ENCODE peak calls at places on chromosomes 4 and X, in ten cellular contexts. E, O, D, F, W, P, V, M, A and R are unnamed samples.

GRCh38 chr4:152643153-152644035 is 36.4 kb downstream of the TMEM154 start:
- DNase-seq in E (no peak), P (no peak), D (no peak), W (no peak), A (no peak), M (peak), O (no peak), V (no peak), F (no peak), R (no peak)

GRCh38 chrX:26918633-26919032 is 544.5 kb downstream of the PPP4R3C start:
- DNase-seq in D (no peak), A (no peak), W (no peak), E (no peak), P (no peak), F (peak), M (no peak), O (no peak), V (no peak), R (peak)

GRCh38 chr4:10024303-10024702 is 3.0 kb upstream of the SLC2A9 start:
- DNase-seq in E (peak), O (no peak), A (no peak), V (no peak), F (no peak), M (no peak), W (no peak), P (no peak), D (no peak), R (no peak)

GRCh38 chrX:77442728-77443127 is 4.5 kb upstream of the FGF16 start:
- DNase-seq in A (no peak), M (no peak), P (no peak), O (no peak), V (no peak), F (no peak), D (no peak), W (no peak), E (no peak), R (no peak)

GRCh38 chr4:48654015-48654664 is 125.9 kb downstream of the FRYL start:
- DNase-seq in O (no peak), E (no peak), M (no peak), A (no peak), V (no peak), W (no peak), F (no peak), P (no peak), D (no peak), R (no peak)

GRCh38 chr4:138184881-138185280 is 57.3 kb downstream of the SLC7A11 start:
- DNase-seq in P (no peak), W (no peak), O (no peak), F (no peak), D (no peak), M (no peak), V (no peak), E (no peak), A (no peak), R (no peak)

GRCh38 chr4:6561706-6562371 is 13.2 kb upstream of the MAN2B2 start:
- DNase-seq in O (no peak), W (no peak), E (no peak), F (no peak), M (no peak), V (no peak), P (no peak), A (no peak), D (no peak), R (no peak)

GRCh38 chr4:175412161-175412560 is 399.9 kb downstream of the GPM6A start:
- DNase-seq in V (no peak), F (no peak), D (no peak), M (no peak), W (no peak), E (no peak), P (no peak), A (peak), O (no peak), R (no peak)

GRCh38 chr4:173237722-173238121 is 69.1 kb downstream of the GALNT7 start:
- DNase-seq in V (no peak), F (no peak), P (no peak), M (no peak), E (no peak), O (no peak), W (no peak), A (no peak), D (no peak), R (no peak)

GRCh38 chr4:164023214-164023613 is 528.7 kb downstream of the TMA16 start:
- DNase-seq in M (no peak), E (no peak), D (no peak), V (no peak), A (no peak), F (no peak), W (no peak), O (no peak), P (no peak), R (no peak)

GRCh38 chr4:21858971-21859370 is 89.6 kb downstream of the KCNIP4 start:
- DNase-seq in E (no peak), D (no peak), A (no peak), V (no peak), O (no peak), P (no peak), F (no peak), M (no peak), W (no peak), R (no peak)

GRCh38 chr4:185559913-185560281 is 24.6 kb upstream of the PDLIM3 start:
- DNase-seq in P (no peak), A (peak), E (peak), O (peak), D (no peak), W (no peak), F (no peak), V (no peak), M (no peak), R (no peak)

GRCh38 chr4:161393614-161394013 is 770.2 kb downstream of the FSTL5 start:
- DNase-seq in P (no peak), V (no peak), M (no peak), E (no peak), F (no peak), D (no peak), O (no peak), W (no peak), A (no peak), R (no peak)

GRCh38 chr4:15131551-15131950 is 129.3 kb downstream of the CPEB2 start:
- DNase-seq in E (no peak), O (no peak), A (no peak), P (no peak), W (peak), D (no peak), F (no peak), V (no peak), M (no peak), R (no peak)

GRCh38 chr4:56941403-56941802 is 33.7 kb downstream of the REST start:
- DNase-seq in V (no peak), D (no peak), W (no peak), P (no peak), M (no peak), O (no peak), A (no peak), E (no peak), F (no peak), R (no peak)

GRCh38 chr4:116599859-116600258 is 485.5 kb downstream of the TRAM1L1 start:
- DNase-seq in F (peak), E (no peak), A (no peak), O (no peak), M (peak), V (no peak), W (no peak), P (no peak), D (no peak), R (peak)

DNA sequence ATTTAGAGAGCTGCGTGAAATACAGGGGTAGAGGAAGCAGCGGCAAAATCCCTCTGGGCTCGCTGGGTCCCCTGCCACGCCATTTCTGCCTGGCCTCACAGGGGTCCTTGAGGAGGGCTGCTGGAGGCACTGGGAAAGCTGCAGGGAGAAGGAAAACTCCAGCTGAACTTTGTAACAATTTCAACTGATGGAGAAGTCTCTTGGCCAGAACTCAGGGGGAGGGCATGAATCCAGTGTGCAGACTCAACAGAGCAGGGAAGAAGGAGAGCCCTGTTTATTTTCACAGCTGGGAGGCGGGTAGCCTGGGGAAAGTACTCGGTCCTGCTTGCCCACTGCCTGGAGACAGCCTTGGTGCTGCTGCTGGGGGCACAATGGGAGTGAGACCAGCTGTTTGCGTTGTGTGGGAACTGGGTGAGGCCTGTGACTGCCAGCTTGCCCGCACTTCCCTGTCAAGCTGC is 93.2 kb upstream of the MAPK10 start:
- DNase-seq in P (no peak), O (peak), W (no peak), D (no peak), E (no peak), A (peak), V (no peak), M (no peak), F (peak), R (no peak)
- TF ChIP-seq POLR2A in P (no peak), O (no peak), W (no peak), D (no peak), E (no peak), A (no peak), V (no peak), M (no peak), F (no peak), R (no peak)

DNA sequence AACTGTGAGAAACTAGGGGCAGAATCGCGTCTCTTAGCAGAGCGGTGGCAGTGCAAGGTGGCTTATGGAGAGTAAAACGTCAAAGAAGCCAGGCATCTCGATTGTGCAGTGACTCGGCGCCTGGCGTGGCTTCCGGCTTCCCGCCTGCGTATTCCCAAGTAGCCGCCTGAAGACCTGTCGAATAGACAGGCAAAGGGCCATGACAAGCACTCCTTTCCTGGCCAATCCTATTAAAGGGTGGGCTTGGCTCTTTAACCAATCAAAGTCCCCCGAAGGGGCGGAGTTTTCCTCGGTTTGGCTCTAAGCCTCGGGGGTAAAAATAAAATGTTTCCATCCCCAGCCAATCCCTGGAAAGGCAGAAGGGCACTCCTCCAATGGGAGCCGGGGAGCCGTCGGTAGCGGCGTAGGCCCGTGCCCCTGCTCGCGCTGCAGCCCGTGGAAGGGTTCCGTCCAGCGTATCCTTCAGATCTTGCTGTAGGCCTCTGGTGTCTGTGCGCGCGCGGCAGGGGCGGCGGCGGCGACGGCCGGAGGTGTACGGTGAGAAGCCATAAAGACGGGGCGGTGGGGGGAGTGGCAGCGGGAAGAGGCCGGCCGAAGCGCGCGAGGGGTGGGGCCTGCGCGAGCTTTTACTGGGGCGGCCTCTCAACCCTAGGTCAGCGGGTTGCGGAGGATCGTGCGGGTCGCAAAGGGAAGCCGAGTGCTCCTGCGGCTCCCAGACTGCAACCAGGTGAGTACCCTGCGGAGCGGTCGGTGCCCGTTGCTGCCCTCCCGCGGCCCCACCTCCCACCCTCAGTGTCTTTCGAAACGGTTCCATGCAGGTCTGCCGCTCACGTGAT is at the start of gene KANTR:
- DNase-seq in A (peak), P (peak), W (peak), M (peak), E (peak), D (peak), F (peak), O (peak), V (peak), R (peak)
- TF ChIP-seq POLR2A in A (peak), P (peak), W (peak), M (no peak), E (no peak), D (peak), F (peak), O (peak), V (no peak), R (peak)

GRCh38 chrX:154370300-154370881 is 4.0 kb downstream of the FLNA start:
- DNase-seq in O (no peak), E (no peak), M (peak), V (no peak), A (peak), F (no peak), W (no peak), D (no peak), P (no peak), R (no peak)

GRCh38 chrX:154367474-154368308 is 6.7 kb downstream of the FLNA start:
- DNase-seq in W (no peak), A (no peak), D (no peak), O (no peak), P (no peak), E (no peak), M (no peak), F (no peak), V (no peak), R (no peak)

GRCh38 chrX:154370882-154371770 is 3.3 kb downstream of the FLNA start:
- DNase-seq in P (peak), D (peak), M (peak), W (peak), A (peak), O (peak), F (peak), E (peak), V (peak), R (peak)

GRCh38 chrX:154368630-154369452 is 5.6 kb downstream of the FLNA start:
- DNase-seq in P (peak), A (peak), V (peak), O (peak), W (peak), D (peak), F (peak), M (peak), E (peak), R (peak)

DNA sequence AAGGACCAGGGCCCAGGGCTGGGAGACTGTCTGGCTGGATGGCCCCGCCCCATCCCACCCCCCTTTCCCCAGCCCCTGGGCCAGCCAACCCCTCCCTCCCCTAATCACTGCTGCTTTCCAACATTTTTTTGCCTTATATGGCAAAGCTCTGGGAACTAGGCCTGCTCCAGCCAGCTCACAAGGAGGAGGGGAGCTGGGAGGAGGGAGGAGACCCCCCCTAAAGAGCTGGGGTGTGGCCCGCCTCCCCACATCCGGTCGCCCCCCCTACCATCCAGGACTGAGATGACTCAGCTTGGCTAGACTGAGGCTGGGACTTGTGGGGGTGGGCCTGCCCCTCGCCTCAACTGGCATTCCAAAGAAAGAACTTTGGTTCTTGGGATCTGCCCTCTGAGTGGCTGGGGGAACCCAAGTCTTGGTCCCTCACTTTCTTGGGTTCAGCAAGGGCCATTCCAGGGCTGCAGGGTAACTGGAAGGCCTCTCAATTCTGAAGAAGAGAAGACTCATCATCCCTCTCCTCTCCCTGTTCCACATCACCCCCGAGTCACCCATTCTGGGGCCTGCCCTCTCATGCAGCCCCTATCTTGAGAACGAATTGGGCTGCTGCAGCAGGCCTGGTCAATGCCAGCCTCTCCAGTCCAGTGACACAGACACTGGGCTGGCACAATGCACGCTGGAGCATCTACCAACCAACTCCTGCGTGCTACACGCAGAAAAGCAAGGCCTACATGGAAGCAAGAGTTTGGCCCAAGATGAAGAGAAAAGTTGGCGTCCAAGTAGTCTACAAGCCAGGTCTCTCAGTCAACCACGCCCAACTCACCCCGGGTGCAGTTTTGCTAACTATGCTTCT is 4.8 kb downstream of the FLNA start:
- DNase-seq in F (peak), V (no peak), O (peak), W (peak), D (peak), E (peak), M (peak), P (no peak), A (peak), R (peak)
- TF ChIP-seq POLR2A in F (no peak), V (no peak), O (peak), W (no peak), D (peak), E (no peak), M (no peak), P (no peak), A (peak), R (no peak)

GRCh38 chr4:2009651-2010233 is 968 bp upstream of the NELFA start:
- DNase-seq in F (peak), E (peak), M (peak), D (no peak), O (peak), V (peak), P (peak), W (no peak), A (no peak), R (peak)

GRCh38 chr4:2008921-2009650 is at the start of gene NELFA:
- DNase-seq in F (peak), O (peak), M (peak), P (peak), D (peak), V (peak), W (peak), A (peak), E (peak), R (peak)

DNA sequence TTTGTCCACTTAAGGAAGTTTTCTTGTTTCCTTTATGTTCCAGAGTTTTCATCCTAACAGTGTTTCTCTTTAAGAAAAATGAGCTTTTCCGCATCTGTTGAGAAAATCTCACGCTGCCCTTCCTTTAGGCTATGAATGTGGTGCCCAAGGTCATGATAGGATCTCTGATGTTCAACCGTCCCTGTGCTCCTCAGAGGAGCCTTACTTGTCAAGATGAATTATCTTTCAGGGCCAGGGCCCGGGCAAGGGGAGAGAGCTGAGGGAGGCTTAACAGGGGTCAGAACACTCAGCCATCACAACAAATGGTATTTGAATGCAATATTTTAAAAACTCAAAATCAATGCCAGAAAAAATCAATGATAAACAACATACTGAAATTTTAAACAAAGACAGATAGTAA is 6.2 kb upstream of the NELFA start:
- DNase-seq in M (no peak), A (no peak), E (no peak), W (no peak), F (no peak), D (no peak), O (no peak), V (no peak), P (no peak), R (no peak)
- TF ChIP-seq POLR2A in M (no peak), A (no peak), E (no peak), W (no peak), F (no peak), D (no peak), O (no peak), V (no peak), P (no peak), R (no peak)

GRCh38 chr4:183356931-183357675 is 34.9 kb upstream of the CLDN24 start:
- DNase-seq in E (peak), D (no peak), M (peak), F (no peak), W (no peak), V (peak), P (no peak), A (no peak), O (no peak), R (no peak)

GRCh38 chr4:183353557-183353956 is 31.3 kb upstream of the CLDN24 start:
- DNase-seq in M (no peak), E (no peak), P (no peak), V (no peak), A (no peak), D (no peak), W (no peak), O (no peak), F (no peak), R (peak)

GRCh38 chr4:183356173-183356825 is 34.1 kb upstream of the CLDN24 start:
- DNase-seq in V (peak), P (no peak), A (no peak), D (no peak), O (no peak), W (no peak), M (peak), F (no peak), E (peak), R (no peak)

GRCh38 chr4:183354213-183354612 is 32.0 kb upstream of the CLDN24 start:
- DNase-seq in V (peak), W (no peak), A (no peak), F (no peak), E (no peak), O (no peak), D (no peak), M (no peak), P (no peak), R (no peak)

DNA sequence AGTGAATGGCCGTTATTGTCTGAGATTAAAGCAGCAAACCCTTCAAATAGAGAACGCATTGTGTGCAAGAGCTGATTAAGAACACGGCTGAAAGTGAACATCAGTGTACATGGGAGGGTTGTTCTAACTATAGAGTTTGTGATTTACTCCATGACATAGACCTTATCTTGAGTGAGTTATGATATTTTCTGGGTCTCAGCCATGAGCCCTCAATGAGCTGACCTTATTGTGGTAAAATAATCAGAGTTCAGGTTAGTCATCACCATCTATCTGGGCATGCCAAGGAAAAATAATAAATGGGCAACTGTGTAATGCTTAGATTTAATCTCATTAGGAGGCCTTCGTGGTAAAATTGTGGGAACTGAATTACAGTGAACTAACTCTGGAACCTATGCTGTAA is 33.2 kb upstream of the CLDN24 start:
- DNase-seq in D (no peak), F (no peak), E (no peak), W (no peak), V (no peak), M (no peak), A (no peak), P (no peak), O (no peak), R (no peak)
- TF ChIP-seq POLR2A in D (no peak), F (no peak), E (no peak), W (no peak), V (no peak), M (no peak), A (no peak), P (no peak), O (no peak), R (no peak)

GRCh38 chrX:65828599-65828998 is 161.1 kb downstream of the MSN start:
- DNase-seq in F (no peak), O (no peak), W (no peak), E (no peak), A (no peak), P (no peak), D (no peak), V (no peak), M (no peak), R (no peak)

GRCh38 chrX:65831268-65831667 is 163.8 kb downstream of the MSN start:
- DNase-seq in A (no peak), D (no peak), V (no peak), P (no peak), E (peak), M (no peak), F (no peak), O (no peak), W (no peak), R (no peak)
- TF ChIP-seq POLR2A in A (no peak), D (no peak), V (no peak), P (no peak), E (no peak), M (no peak), F (no peak), O (no peak), W (no peak), R (no peak)